ENCODE peak calls at places on chromosomes 16 and 17, in four cellular contexts. V is heart left ventricle, X is HCT116, E is Peyer's patch. U is an unnamed sample.

GRCh38 chr17:50180066-50180465 is 14.3 kb downstream of the SGCA start:
- DNase-seq in V (peak), X (no peak), E (no peak), U (no peak)

GRCh38 chr17:74380086-74380958 is 13.0 kb downstream of the GPR142 start:
- DNase-seq in V (no peak), X (peak), E (peak), U (no peak)

GRCh38 chr17:8384801-8385335 is 1.9 kb upstream of the RPL26 start:
- DNase-seq in V (no peak), X (peak), E (no peak), U (no peak)

GRCh38 chr17:48131216-48131824 is 23.8 kb downstream of the SNX11 start:
- DNase-seq in V (no peak), X (peak), E (peak), U (peak)

GRCh38 chr16:1049976-1050247 is 22.6 kb upstream of the SSTR5 start:
- DNase-seq in V (no peak), X (no peak), E (no peak), U (no peak)

GRCh38 chr17:79658811-79659207 is 48.0 kb upstream of the RBFOX3 start:
- DNase-seq in V (no peak), X (peak), E (peak), U (peak)

GRCh38 chr16:51465026-51465425 is 314.0 kb upstream of the SALL1 start:
- DNase-seq in V (no peak), X (no peak), E (no peak), U (no peak)

GRCh38 chr17:50037321-50038107 is 18.4 kb upstream of the ITGA3 start:
- DNase-seq in V (no peak), X (no peak), E (no peak), U (peak)

GRCh38 chr17:21376835-21377690 is 906 bp downstream of the KCNJ12 start:
- DNase-seq in V (no peak), X (no peak), E (no peak), U (no peak)

GRCh38 chr17:72592242-72592966 is 471.6 kb downstream of the SOX9 start:
- DNase-seq in V (peak), X (peak), E (peak), U (peak)
- TF ChIP-seq POLR2A in V (peak), X (peak), E (peak), U (peak)

DNA sequence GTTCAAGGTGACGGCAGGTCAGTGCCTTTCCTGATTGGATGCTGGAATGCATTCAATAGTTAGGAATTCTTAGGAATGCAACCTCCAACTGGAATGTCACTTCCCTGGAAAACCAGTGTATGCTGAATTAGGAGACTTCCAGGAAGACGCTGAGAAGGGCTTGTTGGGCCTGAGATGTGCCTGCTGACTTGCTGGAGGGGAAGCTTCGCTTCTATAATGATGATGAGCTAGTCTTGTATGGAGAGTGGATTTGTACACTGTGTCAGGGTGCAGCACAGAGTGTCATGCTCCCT is 45.6 kb downstream of the SMPD3 start:
- DNase-seq in V (no peak), X (no peak), E (no peak), U (no peak)
- H3K27ac ChIP-seq in V (no peak), X (no peak), E (no peak), U (no peak)

GRCh38 chr16:84186685-84187437 is at the start of gene TAF1C:
- DNase-seq in V (peak), X (peak), E (peak), U (peak)
- TF ChIP-seq POLR2A in V (peak), X (peak), E (peak), U (no peak)

GRCh38 chr16:81863630-81864352 is 84.7 kb downstream of the PLCG2 start:
- DNase-seq in V (no peak), X (no peak), E (peak), U (no peak)

GRCh38 chr16:81860310-81860709 is 81.2 kb downstream of the PLCG2 start:
- DNase-seq in V (no peak), X (no peak), E (no peak), U (no peak)

GRCh38 chr16:81861503-81861902 is 82.4 kb downstream of the PLCG2 start:
- DNase-seq in V (no peak), X (no peak), E (no peak), U (no peak)

GRCh38 chr16:81861915-81862314 is 82.8 kb downstream of the PLCG2 start:
- DNase-seq in V (no peak), X (no peak), E (no peak), U (peak)

GRCh38 chr16:81860867-81861266 is 81.8 kb downstream of the PLCG2 start:
- DNase-seq in V (no peak), X (no peak), E (no peak), U (no peak)
- H3K27ac ChIP-seq in V (peak), X (no peak), E (no peak), U (no peak)

GRCh38 chr16:4614571-4615388 is at the start of gene UBALD1:
- DNase-seq in V (peak), X (peak), E (peak), U (peak)
- TF ChIP-seq POLR2A in V (peak), X (peak), E (peak), U (peak)

GRCh38 chr17:3845361-3845753 is 689 bp downstream of the NCBP3 start:
- DNase-seq in V (no peak), X (no peak), E (no peak), U (peak)
- H3K27ac ChIP-seq in V (peak), X (peak), E (peak), U (peak)

GRCh38 chr17:38750044-38750311 is 1.8 kb upstream of the PCGF2 start:
- DNase-seq in V (no peak), X (no peak), E (no peak), U (no peak)

GRCh38 chr17:38747385-38748328 is 479 bp downstream of the PCGF2 start:
- DNase-seq in V (peak), X (no peak), E (peak), U (peak)

GRCh38 chr17:38748329-38749221 is at the start of gene PCGF2:
- DNase-seq in V (peak), X (peak), E (peak), U (peak)

GRCh38 chr17:38750312-38751121 is 2.0 kb upstream of the PSMB3 start:
- DNase-seq in V (no peak), X (no peak), E (no peak), U (peak)

GRCh38 chr17:38749222-38750043 is 1.3 kb upstream of the PCGF2 start:
- DNase-seq in V (peak), X (peak), E (peak), U (peak)
- TF ChIP-seq POLR2A in V (peak), X (peak), E (peak), U (peak)

GRCh38 chr17:42124256-42124655 is 1.7 kb downstream of the HSPB9 start:
- DNase-seq in V (no peak), X (no peak), E (no peak), U (no peak)
- H3K27ac ChIP-seq in V (no peak), X (no peak), E (no peak), U (no peak)

DNA sequence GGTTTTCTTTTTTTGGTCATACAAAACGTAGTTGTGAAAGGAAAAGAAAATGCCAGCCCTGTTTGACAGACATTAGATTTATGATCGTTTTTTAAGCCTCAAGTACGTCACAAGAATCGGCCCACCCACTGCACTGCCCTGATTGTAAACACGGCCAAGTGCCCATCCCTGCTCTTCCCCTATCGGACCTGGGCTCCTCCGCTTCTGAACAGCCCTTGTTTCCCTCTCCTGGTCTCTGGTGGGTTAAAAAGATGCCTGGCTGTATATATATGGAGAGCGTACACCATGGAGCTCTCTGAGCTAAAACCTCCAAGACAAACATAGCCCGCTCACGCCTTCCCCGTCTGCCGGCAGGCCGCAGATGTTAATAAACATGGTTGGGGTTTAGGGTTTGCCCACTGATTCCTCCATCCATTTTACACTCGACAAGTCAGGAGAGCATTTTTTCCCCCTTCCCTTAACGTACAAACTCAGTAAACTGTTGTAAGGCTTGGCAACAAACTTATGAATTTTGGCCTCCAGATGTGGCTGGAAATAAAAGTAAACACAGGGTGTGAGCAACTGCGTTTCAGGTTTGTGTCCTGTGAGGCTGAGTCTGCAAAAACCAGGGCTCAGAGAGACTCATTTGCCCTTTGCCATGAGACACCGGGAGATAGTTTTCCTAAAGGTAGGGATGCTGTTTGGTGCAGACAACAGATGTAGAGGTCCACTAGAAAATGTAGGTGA is 325.9 kb downstream of the SOX9 start:
- DNase-seq in V (no peak), X (no peak), E (peak), U (no peak)
- TF ChIP-seq POLR2A in V (no peak), X (no peak), E (peak), U (no peak)

GRCh38 chr16:3674513-3675295 is 20.2 kb downstream of the DNASE1 start:
- DNase-seq in V (peak), X (no peak), E (no peak), U (no peak)

GRCh38 chr16:3673676-3674377 is 19.3 kb downstream of the DNASE1 start:
- DNase-seq in V (peak), X (no peak), E (no peak), U (no peak)

GRCh38 chr16:3673201-3673600 is 18.7 kb downstream of the DNASE1 start:
- DNase-seq in V (peak), X (no peak), E (no peak), U (no peak)

GRCh38 chr16:3677994-3678393 is 23.5 kb downstream of the DNASE1 start:
- DNase-seq in V (peak), X (no peak), E (no peak), U (no peak)

DNA sequence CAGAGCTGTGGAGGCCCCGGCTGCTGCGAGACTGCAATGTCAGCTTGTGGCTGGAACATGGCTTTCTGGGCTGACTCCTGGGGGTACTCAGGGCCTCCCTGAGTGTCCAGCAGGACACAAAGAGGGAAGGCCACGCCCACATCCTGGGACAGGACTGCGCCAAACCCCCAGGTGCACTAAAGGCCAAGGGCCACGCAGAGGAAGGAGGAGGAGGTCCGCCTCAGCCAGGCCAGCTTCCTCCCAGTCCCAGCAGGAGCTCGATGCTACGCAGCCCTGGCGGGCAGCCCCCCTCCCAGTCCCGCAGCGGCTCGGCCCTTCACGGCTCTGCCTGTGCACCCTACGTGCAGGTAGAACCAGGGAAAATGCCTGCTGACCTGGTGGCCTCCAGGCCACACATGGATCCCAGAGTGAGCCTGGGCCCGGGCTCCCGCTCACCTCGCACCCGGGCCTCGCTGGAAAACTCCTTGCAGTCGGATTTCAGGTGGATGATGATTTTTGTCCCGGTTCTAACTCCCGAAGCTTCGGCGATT is 21.2 kb downstream of the DNASE1 start:
- DNase-seq in V (no peak), X (no peak), E (no peak), U (no peak)
- H3K27ac ChIP-seq in V (no peak), X (no peak), E (no peak), U (no peak)

U was measured in adrenal gland.